ENCODE peak calls at places on chromosomes 16 and 17, in five cellular contexts. U is MCF 10A; E is stimulated activated CD8-positive, alpha-beta memory T cell treated with anti-CD3 and anti-CD28 coated beads, Interleukin-7, amount 100 ng/mL, for 1 hour; O is T-helper 9 cell; Y is NCI-H1092. A is an unnamed sample.
A peak's percentile ranks its signal among the peaks of the same experiment; 100 is the strongest.

GRCh38 chr17:50779747-50780363 is 12.5 kb upstream of the ANKRD40CL start:
- DNase-seq in U (no peak), E (peak; percentile 11), O (peak; percentile 48), Y (no peak), A (no peak)

GRCh38 chr16:6684076-6684673 is 648.5 kb upstream of the RBFOX1 start:
- DNase-seq in U (no peak), E (no peak), O (no peak), Y (no peak), A (no peak)

GRCh38 chr16:85707528-85708095 is 18.9 kb upstream of the GINS2 start:
- DNase-seq in U (no peak), E (no peak), O (no peak), Y (no peak), A (no peak)

GRCh38 chr16:81599034-81599744 is 154.6 kb downstream of the CMIP start:
- DNase-seq in U (peak; percentile 78), E (no peak), O (no peak), Y (peak; percentile 67), A (no peak)

GRCh38 chr16:10514369-10515055 is 65.9 kb downstream of the EMP2 start:
- DNase-seq in U (peak; percentile 83), E (peak; percentile 7), O (peak; percentile 19), Y (peak; percentile 8), A (no peak)

GRCh38 chr17:40582328-40582901 is 17.1 kb upstream of the CCR7 start:
- DNase-seq in U (peak; percentile 94), E (no peak), O (no peak), Y (peak; percentile 45), A (peak; percentile 32)

GRCh38 chr16:87424260-87424659 is 32.1 kb downstream of the MAP1LC3B start:
- DNase-seq in U (no peak), E (no peak), O (no peak), Y (no peak), A (no peak)

GRCh38 chr17:51636291-51636690 is 375.9 kb downstream of the UTP18 start:
- DNase-seq in U (peak; percentile 14), E (no peak), O (no peak), Y (no peak), A (no peak)

GRCh38 chr16:70768205-70768580 is 32.8 kb downstream of the VAC14 start:
- DNase-seq in U (no peak), E (no peak), O (no peak), Y (no peak), A (no peak)

GRCh38 chr16:69176033-69176780 is 10.8 kb upstream of the SNTB2 start:
- DNase-seq in U (no peak), E (no peak), O (no peak), Y (no peak), A (no peak)

A was measured in esophagus squamous epithelium.